ENCODE peak calls at places on chromosome 4, in five cellular contexts. One of them, this sample, is unnamed.

GRCh38 chr4:180134116-180134866 is 2108.9 kb upstream of the TENM3 start:
- DNase-seq in IMR-90: no peak
- DNase-seq in neural progenitor cell: peak
- DNase-seq in choroid plexus epithelial cell: no peak
- DNase-seq in GM06990: peak
- DNase-seq in this sample: no peak

GRCh38 chr4:112361181-112361791 is 64.1 kb downstream of the ALPK1 start:
- DNase-seq in choroid plexus epithelial cell: peak
- DNase-seq in GM06990: peak
- DNase-seq in neural progenitor cell: peak
- DNase-seq in IMR-90: peak
- DNase-seq in this sample: peak

GRCh38 chr4:5728451-5728850 is 17.4 kb downstream of the EVC start:
- DNase-seq in IMR-90: no peak
- DNase-seq in choroid plexus epithelial cell: no peak
- DNase-seq in neural progenitor cell: no peak
- DNase-seq in GM06990: no peak
- DNase-seq in this sample: no peak

GRCh38 chr4:184934961-184935360 is 83.3 kb upstream of the HELT start:
- DNase-seq in neural progenitor cell: no peak
- DNase-seq in choroid plexus epithelial cell: no peak
- DNase-seq in IMR-90: no peak
- DNase-seq in GM06990: no peak
- DNase-seq in this sample: no peak

GRCh38 chr4:11954093-11954492 is 525.4 kb upstream of the HS3ST1 start:
- DNase-seq in IMR-90: no peak
- DNase-seq in neural progenitor cell: peak
- DNase-seq in GM06990: no peak
- DNase-seq in choroid plexus epithelial cell: peak
- DNase-seq in this sample: peak

GRCh38 chr4:126144838-126145237 is 830.1 kb downstream of the FAT4 start:
- DNase-seq in choroid plexus epithelial cell: no peak
- DNase-seq in neural progenitor cell: no peak
- DNase-seq in IMR-90: peak
- DNase-seq in GM06990: no peak
- DNase-seq in this sample: no peak

GRCh38 chr4:154073107-154073817 is 284.4 kb upstream of the SFRP2 start:
- DNase-seq in IMR-90: no peak
- DNase-seq in choroid plexus epithelial cell: peak
- DNase-seq in GM06990: no peak
- DNase-seq in neural progenitor cell: no peak
- DNase-seq in this sample: peak

GRCh38 chr4:830776-831482 is 5.0 kb upstream of the CPLX1 start:
- DNase-seq in GM06990: no peak
- DNase-seq in choroid plexus epithelial cell: no peak
- DNase-seq in IMR-90: no peak
- DNase-seq in neural progenitor cell: no peak
- DNase-seq in this sample: no peak

GRCh38 chr4:9762823-9763475 is 18.5 kb upstream of the DRD5 start:
- DNase-seq in GM06990: peak
- DNase-seq in IMR-90: peak
- DNase-seq in neural progenitor cell: peak
- DNase-seq in choroid plexus epithelial cell: peak
- DNase-seq in this sample: peak

GRCh38 chr4:47349323-47349722 is 114.2 kb downstream of the COMMD8 start:
- DNase-seq in GM06990: no peak
- DNase-seq in neural progenitor cell: no peak
- DNase-seq in IMR-90: peak
- DNase-seq in choroid plexus epithelial cell: peak
- DNase-seq in this sample: peak

GRCh38 chr4:15392053-15392805 is 35.6 kb upstream of the C1QTNF7 start:
- DNase-seq in neural progenitor cell: no peak
- DNase-seq in GM06990: no peak
- DNase-seq in choroid plexus epithelial cell: no peak
- DNase-seq in IMR-90: no peak
- DNase-seq in this sample: no peak

GRCh38 chr4:100367451-100367850 is 150.4 kb downstream of the EMCN start:
- DNase-seq in choroid plexus epithelial cell: peak
- DNase-seq in GM06990: no peak
- DNase-seq in IMR-90: peak
- DNase-seq in neural progenitor cell: no peak
- DNase-seq in this sample: no peak

GRCh38 chr4:52711271-52711670 is 40.0 kb downstream of the ERVMER34-1 start:
- DNase-seq in choroid plexus epithelial cell: no peak
- DNase-seq in GM06990: no peak
- DNase-seq in neural progenitor cell: no peak
- DNase-seq in IMR-90: no peak
- DNase-seq in this sample: no peak
- H3K4me3 ChIP-seq in choroid plexus epithelial cell: no peak
- H3K4me3 ChIP-seq in GM06990: peak
- H3K4me3 ChIP-seq in neural progenitor cell: no peak
- H3K4me3 ChIP-seq in IMR-90: no peak
- H3K4me3 ChIP-seq in this sample: no peak

GRCh38 chr4:104015680-104016079 is 295.9 kb upstream of the TACR3 start:
- DNase-seq in choroid plexus epithelial cell: peak
- DNase-seq in GM06990: no peak
- DNase-seq in neural progenitor cell: peak
- DNase-seq in IMR-90: no peak
- DNase-seq in this sample: no peak
- TF ChIP-seq CTCF in choroid plexus epithelial cell: peak
- TF ChIP-seq CTCF in GM06990: peak
- TF ChIP-seq CTCF in neural progenitor cell: peak
- TF ChIP-seq CTCF in IMR-90: no peak
- TF ChIP-seq CTCF in this sample: no peak

DNA sequence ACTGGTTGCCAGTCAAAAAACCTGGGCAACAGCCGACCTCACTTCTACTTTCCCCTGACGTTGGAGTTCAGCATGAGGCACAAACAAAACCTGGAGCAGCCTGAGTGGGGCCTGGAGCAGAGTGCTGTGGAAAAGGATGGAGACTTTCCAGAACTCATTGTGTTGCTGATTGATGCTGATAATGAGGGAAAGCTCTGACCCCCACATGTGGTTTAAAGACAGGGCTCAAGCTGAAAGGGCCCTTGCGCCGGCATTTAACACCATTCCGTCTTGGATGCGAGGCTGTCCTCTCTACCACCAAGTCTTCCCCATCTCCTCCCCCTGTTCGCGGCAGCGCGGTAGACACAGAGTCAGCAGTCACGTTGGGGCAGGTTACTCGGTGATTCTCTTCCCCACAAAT is 630 bp downstream of the CCDC158 start:
- DNase-seq in neural progenitor cell: no peak
- DNase-seq in GM06990: no peak
- DNase-seq in choroid plexus epithelial cell: no peak
- DNase-seq in IMR-90: no peak
- DNase-seq in this sample: no peak
- H3K4me3 ChIP-seq in neural progenitor cell: no peak
- H3K4me3 ChIP-seq in GM06990: no peak
- H3K4me3 ChIP-seq in choroid plexus epithelial cell: peak
- H3K4me3 ChIP-seq in IMR-90: no peak
- H3K4me3 ChIP-seq in this sample: no peak

GRCh38 chr4:183504064-183504929 is 561 bp upstream of the ING2 start:
- DNase-seq in IMR-90: peak
- DNase-seq in choroid plexus epithelial cell: peak
- DNase-seq in GM06990: peak
- DNase-seq in neural progenitor cell: peak
- DNase-seq in this sample: peak
- TF ChIP-seq CTCF in IMR-90: peak
- TF ChIP-seq CTCF in choroid plexus epithelial cell: no peak
- TF ChIP-seq CTCF in GM06990: no peak
- TF ChIP-seq CTCF in neural progenitor cell: peak
- TF ChIP-seq CTCF in this sample: peak

This sample was measured in fibroblast of mammary gland.